ENCODE peak calls at places on chromosomes 12 and 14, in six cellular contexts. K is GM12891, F is GM12878, B is HepG2, E is SK-N-SH, L is K562. Z is an unnamed sample.

GRCh38 chr12:57611810-57612710 is 825 bp downstream of the ARHGEF25 start:
- DNase-seq in K (no peak), F (no peak), B (no peak), E (peak), L (no peak), Z (no peak)

GRCh38 chr14:66379116-66379515 is 107.1 kb upstream of the CCDC196 start:
- DNase-seq in K (no peak), F (no peak), B (no peak), E (no peak), L (no peak), Z (no peak)

GRCh38 chr14:67668559-67668958 is 5.9 kb downstream of the VTI1B start:
- DNase-seq in K (no peak), F (peak), B (no peak), E (no peak), L (no peak), Z (no peak)

GRCh38 chr12:105409881-105410471 is 79.5 kb downstream of the C12orf75 start:
- DNase-seq in K (no peak), F (no peak), B (no peak), E (peak), L (no peak), Z (no peak)

GRCh38 chr12:106138279-106138645 is 492 bp downstream of the NUAK1 start:
- DNase-seq in K (no peak), F (no peak), B (no peak), E (no peak), L (no peak), Z (no peak)

GRCh38 chr12:122870163-122870842 is 25.6 kb downstream of the VPS37B start:
- DNase-seq in K (no peak), F (no peak), B (no peak), E (no peak), L (no peak), Z (no peak)

GRCh38 chr12:88529531-88530488 is 50.5 kb downstream of the KITLG start:
- DNase-seq in K (no peak), F (no peak), B (no peak), E (no peak), L (no peak), Z (no peak)

GRCh38 chr14:40058916-40059897 is 627.0 kb upstream of the FBXO33 start:
- DNase-seq in K (no peak), F (no peak), B (no peak), E (no peak), L (no peak), Z (no peak)

GRCh38 chr12:24404086-24404815 is 454.8 kb upstream of the SOX5 start:
- DNase-seq in K (no peak), F (no peak), B (peak), E (no peak), L (no peak), Z (no peak)

GRCh38 chr12:32163596-32163995 is 56.9 kb downstream of the BICD1 start:
- DNase-seq in K (no peak), F (no peak), B (no peak), E (no peak), L (no peak), Z (no peak)

GRCh38 chr14:101819251-101819990 is 57.9 kb downstream of the PPP2R5C start:
- DNase-seq in K (no peak), F (no peak), B (no peak), E (no peak), L (no peak), Z (no peak)

GRCh38 chr12:95505039-95505438 is 31.1 kb downstream of the METAP2 start:
- DNase-seq in K (no peak), F (no peak), B (no peak), E (no peak), L (no peak), Z (no peak)

GRCh38 chr12:78002878-78003277 is 172.2 kb downstream of the NAV3 start:
- DNase-seq in K (no peak), F (no peak), B (no peak), E (peak), L (no peak), Z (no peak)

GRCh38 chr12:47507221-47507620 is 198.6 kb downstream of the RPAP3 start:
- DNase-seq in K (no peak), F (no peak), B (no peak), E (no peak), L (no peak), Z (no peak)

GRCh38 chr14:77007975-77008421 is 20.5 kb downstream of the IRF2BPL start:
- DNase-seq in K (no peak), F (no peak), B (no peak), E (no peak), L (no peak), Z (no peak)

GRCh38 chr12:40216516-40217288 is 8.1 kb upstream of the LRRK2 start:
- DNase-seq in K (no peak), F (no peak), B (no peak), E (no peak), L (no peak), Z (no peak)

GRCh38 chr14:64849940-64850339 is 29.8 kb downstream of the SPTB start:
- DNase-seq in K (no peak), F (no peak), B (no peak), E (no peak), L (no peak), Z (no peak)

GRCh38 chr12:127293507-127294310 is 973.3 kb upstream of the TMEM132C start:
- DNase-seq in K (peak), F (no peak), B (no peak), E (peak), L (peak), Z (no peak)

GRCh38 chr12:4327293-4327692 is 6.3 kb downstream of the TIGAR start:
- DNase-seq in K (no peak), F (no peak), B (no peak), E (no peak), L (no peak), Z (no peak)
- TF ChIP-seq TAF1 in K (no peak), F (no peak), B (no peak), E (no peak), L (no peak), Z (no peak)

DNA sequence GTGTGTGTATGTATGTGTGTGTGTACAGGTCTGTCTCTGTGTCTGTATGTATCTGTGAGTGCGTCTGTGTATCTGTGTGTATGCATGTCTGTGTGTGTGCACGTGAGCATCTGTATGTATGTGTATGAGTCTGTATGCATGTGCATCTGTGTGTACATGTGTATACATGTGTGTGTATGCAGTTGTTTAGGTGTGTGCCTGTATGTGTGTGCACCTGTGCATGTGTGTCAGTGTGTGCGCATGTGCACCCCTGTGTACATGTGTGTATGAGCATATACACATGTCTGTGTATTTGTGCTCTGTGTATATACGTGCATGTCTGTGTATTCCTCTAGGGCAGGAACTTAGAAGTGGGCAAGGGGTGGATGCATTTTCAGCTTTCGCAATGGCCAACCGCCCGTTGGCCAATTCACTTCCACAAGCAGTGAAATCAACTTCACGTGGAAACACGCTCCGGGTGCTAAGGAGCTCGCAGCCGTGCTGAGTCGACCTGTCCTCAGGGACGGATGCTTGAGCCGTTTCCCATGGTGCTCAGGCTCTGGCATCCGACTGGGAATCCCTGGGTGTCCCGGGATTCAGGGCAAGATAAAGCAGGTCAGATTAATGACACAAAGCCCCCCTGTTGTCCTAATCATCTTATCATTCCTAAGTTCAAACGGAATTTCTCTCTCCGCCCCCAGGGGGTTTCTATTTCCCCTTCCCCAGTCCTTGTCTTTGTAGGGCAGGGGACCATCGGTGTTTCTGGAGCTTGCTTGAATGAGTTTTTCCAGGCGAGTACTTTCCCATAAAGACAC is 116.2 kb downstream of the TMEM132C start:
- DNase-seq in K (no peak), F (no peak), B (no peak), E (no peak), L (no peak), Z (no peak)
- TF ChIP-seq TAF1 in K (no peak), F (no peak), B (no peak), E (no peak), L (no peak), Z (no peak)

GRCh38 chr14:104689620-104690265 is 325 bp downstream of the INF2 start:
- DNase-seq in K (no peak), F (no peak), B (no peak), E (peak), L (no peak), Z (no peak)

GRCh38 chr14:104688505-104688754 is 988 bp upstream of the INF2 start:
- DNase-seq in K (no peak), F (no peak), B (no peak), E (no peak), L (no peak), Z (no peak)

GRCh38 chr14:104690266-104690711 is 871 bp downstream of the INF2 start:
- DNase-seq in K (no peak), F (no peak), B (no peak), E (no peak), L (no peak), Z (no peak)

GRCh38 chr14:104687601-104688504 is 1.6 kb upstream of the INF2 start:
- DNase-seq in K (no peak), F (no peak), B (peak), E (no peak), L (no peak), Z (no peak)

GRCh38 chr14:104688755-104689619 is at the start of gene INF2:
- DNase-seq in K (peak), F (no peak), B (peak), E (peak), L (peak), Z (peak)
- TF ChIP-seq TAF1 in K (no peak), F (no peak), B (no peak), E (no peak), L (no peak), Z (no peak)

GRCh38 chr12:18139989-18140596 is 50.1 kb upstream of the RERGL start:
- DNase-seq in K (no peak), F (no peak), B (peak), E (no peak), L (no peak), Z (no peak)
- TF ChIP-seq TAF1 in K (no peak), F (no peak), B (no peak), E (no peak), L (no peak), Z (no peak)

DNA sequence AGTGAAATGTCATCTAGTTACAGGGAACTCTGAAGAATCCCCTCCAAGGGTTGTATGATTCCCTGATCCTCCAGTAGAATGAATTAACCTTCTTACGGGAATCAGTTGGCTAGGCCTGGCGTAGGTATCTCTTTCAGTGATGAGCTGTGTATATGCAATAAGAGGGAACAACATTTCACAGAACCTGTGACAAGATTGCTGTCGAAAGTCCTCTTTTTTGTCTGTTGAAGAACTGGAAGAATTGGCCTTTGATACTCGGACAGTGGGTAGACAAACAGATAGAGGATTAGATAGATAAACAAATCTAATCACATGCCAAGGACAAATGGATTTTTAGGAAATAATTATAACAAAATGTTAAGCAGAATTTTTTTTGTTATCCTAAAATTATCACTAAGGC is 184.6 kb downstream of the MDGA2 start:
- DNase-seq in K (no peak), F (no peak), B (no peak), E (no peak), L (no peak), Z (no peak)
- TF ChIP-seq TAF1 in K (no peak), F (no peak), B (no peak), E (no peak), L (no peak), Z (no peak)

DNA sequence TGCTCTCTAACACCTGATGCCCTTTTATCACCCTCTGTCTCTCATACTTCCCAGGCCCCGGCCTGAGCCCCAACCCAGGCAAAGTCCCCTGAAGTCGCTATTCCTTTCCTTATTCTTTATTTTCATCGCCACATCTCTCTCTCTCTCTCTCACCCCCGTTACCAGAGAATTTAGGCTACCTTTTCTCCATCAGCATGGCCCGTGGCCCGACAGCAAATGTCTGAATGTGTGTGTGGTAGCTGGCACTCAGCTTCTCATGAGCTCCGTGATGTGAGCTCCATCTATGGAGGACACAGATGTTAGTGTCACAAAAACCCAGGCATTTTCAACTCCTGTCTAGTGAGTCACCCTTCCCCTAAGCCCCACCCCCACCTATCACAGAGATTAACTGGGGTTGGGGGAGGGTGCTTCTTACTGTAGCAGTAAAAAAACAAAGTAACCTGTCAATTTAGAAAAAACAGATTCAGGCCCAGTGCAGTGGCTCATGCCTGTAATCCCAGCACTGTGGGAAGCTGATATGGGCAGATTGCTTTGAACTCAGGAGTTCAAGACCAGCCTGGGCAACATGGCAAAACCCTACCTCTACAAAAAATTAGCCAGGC is 53.8 kb downstream of the VCPKMT start:
- DNase-seq in K (no peak), F (peak), B (peak), E (peak), L (peak), Z (no peak)
- TF ChIP-seq TAF1 in K (peak), F (peak), B (peak), E (no peak), L (peak), Z (no peak)

GRCh38 chr12:2231956-2232355 is 179.2 kb downstream of the CACNA1C start:
- DNase-seq in K (no peak), F (no peak), B (no peak), E (no peak), L (no peak), Z (no peak)

GRCh38 chr12:2233034-2233433 is 180.2 kb downstream of the CACNA1C start:
- DNase-seq in K (no peak), F (no peak), B (no peak), E (no peak), L (no peak), Z (no peak)

GRCh38 chr12:2229661-2230539 is 177.1 kb downstream of the CACNA1C start:
- DNase-seq in K (no peak), F (no peak), B (no peak), E (no peak), L (peak), Z (no peak)

GRCh38 chr12:2228535-2228934 is 175.7 kb downstream of the CACNA1C start:
- DNase-seq in K (no peak), F (no peak), B (no peak), E (no peak), L (no peak), Z (no peak)

GRCh38 chr12:2231011-2231595 is 178.3 kb downstream of the CACNA1C start:
- DNase-seq in K (no peak), F (no peak), B (no peak), E (no peak), L (no peak), Z (no peak)
- TF ChIP-seq TAF1 in K (no peak), F (no peak), B (no peak), E (no peak), L (no peak), Z (no peak)

GRCh38 chr14:50542941-50543418 is 10.6 kb upstream of the MAP4K5 start:
- DNase-seq in K (no peak), F (no peak), B (peak), E (peak), L (peak), Z (no peak)
- TF ChIP-seq TAF1 in K (no peak), F (no peak), B (no peak), E (no peak), L (no peak), Z (no peak)

GRCh38 chr14:96662116-96662901 is 134.9 kb upstream of the VRK1 start:
- DNase-seq in K (no peak), F (no peak), B (no peak), E (no peak), L (no peak), Z (no peak)
- TF ChIP-seq TAF1 in K (no peak), F (no peak), B (no peak), E (no peak), L (no peak), Z (no peak)

DNA sequence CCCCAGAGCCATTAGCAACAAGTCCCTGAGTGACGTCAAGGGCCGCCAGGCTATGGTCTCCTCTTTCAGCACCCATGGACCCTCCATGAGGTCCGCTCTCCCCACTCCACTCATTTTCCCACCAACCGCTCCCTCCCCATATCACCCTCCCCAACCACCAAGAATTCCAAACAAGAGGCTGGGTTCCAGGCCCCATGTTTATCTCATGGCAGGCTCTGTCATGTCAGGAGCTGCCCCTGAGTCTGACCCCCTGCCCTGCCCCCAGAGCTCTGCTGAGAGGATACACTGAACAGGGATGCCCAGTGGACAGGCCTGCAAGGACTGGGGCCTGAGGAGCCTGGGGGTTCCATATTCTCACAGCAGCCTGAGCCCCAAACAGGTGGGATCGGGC is 21.6 kb upstream of the SMUG1 start:
- DNase-seq in K (no peak), F (no peak), B (no peak), E (no peak), L (no peak), Z (no peak)
- TF ChIP-seq TAF1 in K (no peak), F (no peak), B (no peak), E (no peak), L (no peak), Z (no peak)